ENCODE peak calls at places on chromosomes 6 and 20, in eight cellular contexts. S is fibroblast of lung, Q is HCT116, D is neural progenitor cell, O is NT2/D1, V is mesendoderm, W is keratinocyte, X is GM12878. N is an unnamed sample.

GRCh38 chr6:157953580-157954091 is 28.0 kb upstream of the SYNJ2 start:
- DNase-seq in S (no peak), Q (no peak), D (no peak), O (no peak), V (no peak), W (no peak), X (no peak), N (no peak)

GRCh38 chr20:59811681-59812171 is 121.7 kb downstream of the SYCP2 start:
- DNase-seq in S (no peak), Q (no peak), D (no peak), O (no peak), V (no peak), W (no peak), X (no peak), N (no peak)

GRCh38 chr6:1771324-1771723 is 161.6 kb downstream of the FOXC1 start:
- DNase-seq in S (no peak), Q (no peak), D (no peak), O (no peak), V (no peak), W (peak), X (no peak), N (no peak)

GRCh38 chr20:5973971-5974370 is 23.5 kb downstream of the MCM8 start:
- DNase-seq in S (no peak), Q (no peak), D (no peak), O (no peak), V (no peak), W (no peak), X (no peak), N (no peak)

GRCh38 chr6:136592930-136593673 is 42.9 kb upstream of the MAP7 start:
- DNase-seq in S (peak), Q (no peak), D (no peak), O (no peak), V (no peak), W (no peak), X (no peak), N (no peak)

GRCh38 chr6:33613146-33613793 is 7.9 kb upstream of the ITPR3 start:
- DNase-seq in S (peak), Q (no peak), D (no peak), O (no peak), V (no peak), W (no peak), X (no peak), N (no peak)

GRCh38 chr6:120938876-120939231 is 395.4 kb downstream of the TBC1D32 start:
- DNase-seq in S (no peak), Q (no peak), D (no peak), O (no peak), V (no peak), W (no peak), X (peak), N (peak)

GRCh38 chr20:10119336-10119735 is 84.5 kb downstream of the ANKEF1 start:
- DNase-seq in S (no peak), Q (no peak), D (no peak), O (no peak), V (no peak), W (no peak), X (no peak), N (no peak)

GRCh38 chr20:7654231-7654630 is 286.0 kb downstream of the HAO1 start:
- DNase-seq in S (no peak), Q (no peak), D (no peak), O (no peak), V (no peak), W (no peak), X (no peak), N (no peak)

GRCh38 chr6:63744810-63745209 is 109.2 kb downstream of the PHF3 start:
- DNase-seq in S (no peak), Q (no peak), D (no peak), O (no peak), V (no peak), W (no peak), X (no peak), N (no peak)

GRCh38 chr6:135008072-135008940 is 46.3 kb downstream of the HBS1L start:
- DNase-seq in S (no peak), Q (no peak), D (no peak), O (no peak), V (no peak), W (no peak), X (peak), N (peak)

GRCh38 chr6:144150673-144151009 is 324 bp downstream of the STX11 start:
- DNase-seq in S (peak), Q (peak), D (peak), O (no peak), V (peak), W (no peak), X (no peak), N (peak)

GRCh38 chr20:38633577-38634093 is 32.0 kb downstream of the ARHGAP40 start:
- DNase-seq in S (peak), Q (peak), D (peak), O (peak), V (peak), W (no peak), X (no peak), N (peak)

GRCh38 chr6:13760948-13761347 is 49.3 kb upstream of the RANBP9 start:
- DNase-seq in S (peak), Q (no peak), D (no peak), O (no peak), V (no peak), W (no peak), X (no peak), N (no peak)

GRCh38 chr6:160265869-160266476 is 7.4 kb upstream of the SLC22A2 start:
- DNase-seq in S (no peak), Q (no peak), D (no peak), O (no peak), V (no peak), W (no peak), X (no peak), N (peak)

GRCh38 chr6:107132330-107132954 is 17.1 kb upstream of the BEND3 start:
- DNase-seq in S (peak), Q (peak), D (peak), O (no peak), V (no peak), W (no peak), X (no peak), N (peak)

GRCh38 chr6:91088515-91088914 is 501.6 kb upstream of the MAP3K7 start:
- DNase-seq in S (no peak), Q (no peak), D (no peak), O (no peak), V (peak), W (no peak), X (no peak), N (no peak)

GRCh38 chr6:53811082-53811481 is 16.3 kb downstream of the LRRC1 start:
- DNase-seq in S (no peak), Q (peak), D (no peak), O (no peak), V (peak), W (no peak), X (peak), N (peak)

GRCh38 chr6:168002812-168003211 is 5.3 kb downstream of the KIF25 start:
- DNase-seq in S (no peak), Q (no peak), D (peak), O (no peak), V (no peak), W (no peak), X (no peak), N (no peak)

GRCh38 chr20:45304464-45304999 is 2.1 kb upstream of the RBPJL start:
- DNase-seq in S (no peak), Q (no peak), D (no peak), O (no peak), V (no peak), W (no peak), X (no peak), N (no peak)

GRCh38 chr6:73109659-73110058 is 115.6 kb downstream of the KHDC1L start:
- DNase-seq in S (no peak), Q (no peak), D (no peak), O (no peak), V (no peak), W (no peak), X (no peak), N (no peak)

GRCh38 chr6:31401403-31401802 is 2.0 kb upstream of the MICA start:
- DNase-seq in S (peak), Q (peak), D (no peak), O (no peak), V (peak), W (peak), X (no peak), N (no peak)

GRCh38 chr20:19806806-19807691 is 49.0 kb downstream of the RIN2 start:
- DNase-seq in S (peak), Q (no peak), D (no peak), O (no peak), V (no peak), W (no peak), X (no peak), N (no peak)

GRCh38 chr6:23145801-23146200 is 576.4 kb downstream of the HDGFL1 start:
- DNase-seq in S (peak), Q (no peak), D (peak), O (no peak), V (no peak), W (no peak), X (no peak), N (no peak)

GRCh38 chr20:60584221-60584620 is 626.0 kb downstream of the CDH26 start:
- DNase-seq in S (no peak), Q (no peak), D (no peak), O (no peak), V (no peak), W (peak), X (no peak), N (no peak)

GRCh38 chr6:94751641-94752329 is 825.5 kb upstream of the MANEA start:
- DNase-seq in S (peak), Q (no peak), D (no peak), O (no peak), V (peak), W (no peak), X (peak), N (peak)

GRCh38 chr6:4973972-4974885 is 29.6 kb downstream of the RPP40 start:
- DNase-seq in S (peak), Q (no peak), D (peak), O (no peak), V (peak), W (no peak), X (no peak), N (no peak)

GRCh38 chr6:26033132-26033941 is 53.9 kb upstream of the HFE start:
- DNase-seq in S (peak), Q (peak), D (peak), O (peak), V (peak), W (no peak), X (peak), N (peak)

GRCh38 chr20:34112600-34113061 is 588 bp upstream of the EIF2S2 start:
- DNase-seq in S (peak), Q (no peak), D (peak), O (no peak), V (peak), W (no peak), X (no peak), N (peak)

GRCh38 chr6:158377866-158378265 is 65.6 kb downstream of the TULP4 start:
- DNase-seq in S (peak), Q (no peak), D (no peak), O (no peak), V (peak), W (peak), X (no peak), N (no peak)

GRCh38 chr6:51398793-51399192 is 580.1 kb downstream of the TFAP2B start:
- DNase-seq in S (no peak), Q (no peak), D (no peak), O (no peak), V (no peak), W (no peak), X (no peak), N (peak)

GRCh38 chr6:36858407-36858981 is 16.1 kb downstream of the PPIL1 start:
- DNase-seq in S (peak), Q (no peak), D (no peak), O (peak), V (peak), W (no peak), X (no peak), N (no peak)

GRCh38 chr20:39105551-39105950 is 143.4 kb downstream of the DHX35 start:
- DNase-seq in S (no peak), Q (no peak), D (no peak), O (no peak), V (no peak), W (no peak), X (no peak), N (no peak)

GRCh38 chr6:24145690-24146131 is 19.7 kb downstream of the NRSN1 start:
- DNase-seq in S (no peak), Q (no peak), D (no peak), O (no peak), V (no peak), W (no peak), X (no peak), N (no peak)

GRCh38 chr6:127090051-127090450 is 28.4 kb upstream of the RSPO3 start:
- DNase-seq in S (no peak), Q (no peak), D (peak), O (no peak), V (no peak), W (no peak), X (no peak), N (no peak)

GRCh38 chr20:1939270-1939595 is 44.0 kb downstream of the SIRPA start:
- DNase-seq in S (no peak), Q (no peak), D (no peak), O (no peak), V (no peak), W (no peak), X (no peak), N (no peak)

GRCh38 chr6:153301602-153302001 is 170.5 kb upstream of the RGS17 start:
- DNase-seq in S (no peak), Q (no peak), D (peak), O (no peak), V (peak), W (no peak), X (no peak), N (no peak)

GRCh38 chr6:293185-294174 is 1.2 kb downstream of the DUSP22 start:
- DNase-seq in S (peak), Q (no peak), D (peak), O (no peak), V (peak), W (no peak), X (no peak), N (peak)

GRCh38 chr6:27478141-27478705 is 5.3 kb upstream of the ZNF184 start:
- DNase-seq in S (peak), Q (no peak), D (no peak), O (no peak), V (no peak), W (no peak), X (no peak), N (peak)

GRCh38 chr6:27476090-27476489 is 3.2 kb upstream of the ZNF184 start:
- DNase-seq in S (no peak), Q (no peak), D (no peak), O (no peak), V (no peak), W (no peak), X (no peak), N (no peak)

GRCh38 chr6:27477318-27478013 is 4.6 kb upstream of the ZNF184 start:
- DNase-seq in S (no peak), Q (no peak), D (peak), O (no peak), V (no peak), W (no peak), X (no peak), N (no peak)

GRCh38 chr6:27478706-27479318 is 5.9 kb upstream of the ZNF184 start:
- DNase-seq in S (peak), Q (peak), D (peak), O (no peak), V (peak), W (peak), X (peak), N (peak)

DNA sequence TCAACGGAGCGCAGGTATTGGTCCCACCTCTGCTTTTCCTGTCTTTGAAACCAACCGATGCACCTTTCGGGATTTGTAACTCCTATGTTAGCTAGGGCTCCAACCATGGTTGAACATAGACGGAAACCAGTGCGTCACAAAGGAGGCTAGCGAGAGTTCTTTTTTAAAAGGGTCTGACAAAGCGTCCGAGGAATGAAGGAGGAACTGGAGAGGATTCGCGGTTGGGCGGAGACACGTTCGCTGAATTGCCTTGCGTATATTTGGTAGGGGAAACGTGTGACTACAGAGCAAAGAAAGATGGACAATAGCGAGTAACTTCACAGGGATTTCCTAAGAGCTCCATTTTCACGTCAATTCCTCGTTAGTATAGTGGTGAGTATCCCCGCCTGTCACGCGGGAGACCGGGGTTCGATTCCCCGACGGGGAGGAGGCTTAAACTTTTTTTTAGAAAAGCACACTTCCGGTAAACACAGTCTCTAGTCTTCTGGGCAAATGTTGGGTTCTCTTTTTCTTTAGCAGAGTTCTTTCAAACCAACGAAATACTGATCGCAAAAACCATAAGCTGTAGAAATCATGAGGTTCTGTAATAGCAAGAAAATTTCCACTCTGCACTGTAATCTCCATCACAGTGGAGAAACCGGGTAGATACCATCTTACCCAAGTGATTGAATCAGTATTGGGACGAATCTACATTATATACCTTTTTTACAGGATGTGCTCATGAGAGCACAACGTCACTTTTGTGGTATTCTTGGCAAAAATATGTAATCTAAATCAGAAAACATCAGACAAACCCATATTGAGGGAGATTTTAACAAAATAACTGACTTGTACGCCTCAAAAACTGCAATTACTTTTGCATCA is 6.6 kb upstream of the ZNF184 start:
- DNase-seq in S (peak), Q (peak), D (peak), O (no peak), V (peak), W (peak), X (peak), N (peak)
- H3K9ac ChIP-seq in S (peak), Q (peak), D (peak), O (peak), V (peak), W (peak), X (peak), N (peak)

GRCh38 chr6:143112837-143113236 is 52.1 kb downstream of the AIG1 start:
- DNase-seq in S (no peak), Q (no peak), D (no peak), O (no peak), V (no peak), W (no peak), X (no peak), N (no peak)

GRCh38 chr6:143112084-143112768 is 51.5 kb downstream of the AIG1 start:
- DNase-seq in S (no peak), Q (no peak), D (no peak), O (no peak), V (no peak), W (no peak), X (no peak), N (peak)

GRCh38 chr6:143111443-143111842 is 50.8 kb downstream of the AIG1 start:
- DNase-seq in S (no peak), Q (no peak), D (no peak), O (no peak), V (no peak), W (no peak), X (no peak), N (no peak)

GRCh38 chr6:143110572-143110971 is 49.9 kb downstream of the AIG1 start:
- DNase-seq in S (peak), Q (no peak), D (no peak), O (no peak), V (no peak), W (no peak), X (no peak), N (no peak)

GRCh38 chr6:143110996-143111395 is 50.3 kb downstream of the AIG1 start:
- DNase-seq in S (peak), Q (no peak), D (no peak), O (no peak), V (no peak), W (no peak), X (no peak), N (no peak)
- H3K9ac ChIP-seq in S (no peak), Q (no peak), D (no peak), O (no peak), V (no peak), W (no peak), X (no peak), N (no peak)

DNA sequence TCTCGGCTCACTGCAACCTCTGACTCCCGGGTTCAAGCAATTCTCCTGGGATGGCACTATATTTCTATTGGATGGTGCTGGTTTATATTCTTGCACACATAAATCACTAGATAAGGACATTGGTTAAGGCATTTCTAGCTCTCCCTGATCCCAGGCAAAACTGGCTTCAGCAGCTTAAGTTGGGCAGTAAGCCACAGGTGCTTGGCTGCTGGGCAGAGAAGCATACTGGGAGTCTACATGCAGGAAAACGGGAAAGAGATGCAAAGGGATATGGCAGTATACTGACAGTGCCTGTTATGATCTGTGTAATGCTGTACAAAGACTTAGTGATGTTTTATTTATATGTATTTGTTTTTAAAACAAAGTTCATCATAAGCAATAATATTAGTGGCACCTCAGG is 33.3 kb upstream of the ZFP64 start:
- DNase-seq in S (no peak), Q (no peak), D (no peak), O (no peak), V (no peak), W (no peak), X (no peak), N (no peak)
- H3K9ac ChIP-seq in S (no peak), Q (no peak), D (no peak), O (no peak), V (no peak), W (no peak), X (no peak), N (no peak)

GRCh38 chr6:44668391-44668930 is 281.0 kb downstream of the CDC5L start:
- DNase-seq in S (no peak), Q (no peak), D (no peak), O (no peak), V (no peak), W (no peak), X (no peak), N (no peak)
- H3K9ac ChIP-seq in S (no peak), Q (no peak), D (no peak), O (peak), V (no peak), W (no peak), X (no peak), N (no peak)

GRCh38 chr20:46308258-46309157 is at the start of gene CDH22:
- DNase-seq in S (peak), Q (peak), D (peak), O (peak), V (peak), W (no peak), X (no peak), N (no peak)
- H3K9ac ChIP-seq in S (no peak), Q (peak), D (no peak), O (peak), V (peak), W (no peak), X (no peak), N (no peak)

GRCh38 chr6:85452441-85452881 is 2.6 kb downstream of the NT5E start:
- DNase-seq in S (peak), Q (no peak), D (no peak), O (no peak), V (no peak), W (no peak), X (no peak), N (no peak)
- H3K9ac ChIP-seq in S (no peak), Q (peak), D (no peak), O (no peak), V (no peak), W (peak), X (peak), N (no peak)